ENCODE peak calls at places on chromosomes 1 and 21, in nine cellular contexts. F is A549, G is lower lobe of right lung, X is osteoblast, D is MCF 10A, U is thoracic aorta, S is chondrocyte, O is AG09319, Y is kidney. I is an unnamed sample.

GRCh38 chr1:167441222-167441621 is 77.1 kb downstream of the CD247 start:
- DNase-seq in G (no peak), F (no peak), X (no peak), S (no peak), Y (no peak), O (no peak), D (no peak), U (no peak), I (no peak)

GRCh38 chr1:12179111-12179519 is 12.3 kb downstream of the TNFRSF1B start:
- DNase-seq in S (no peak), O (no peak), D (no peak), U (no peak), G (no peak), F (no peak), X (peak), Y (no peak), I (peak)

GRCh38 chr1:94094466-94095111 is 26.4 kb downstream of the ABCA4 start:
- DNase-seq in U (peak), S (no peak), D (no peak), Y (peak), X (no peak), O (peak), G (peak), F (no peak), I (peak)

GRCh38 chr1:29333008-29333407 is 96.7 kb downstream of the PTPRU start:
- DNase-seq in O (no peak), D (no peak), S (no peak), U (no peak), Y (no peak), X (peak), G (no peak), F (no peak), I (no peak)

GRCh38 chr1:64228181-64228957 is 24.9 kb downstream of the UBE2U start:
- DNase-seq in F (no peak), G (no peak), U (no peak), Y (no peak), S (no peak), X (peak), O (no peak), D (no peak), I (peak)

GRCh38 chr1:56139786-56140185 is 439.6 kb downstream of the PLPP3 start:
- DNase-seq in D (no peak), X (no peak), U (no peak), F (no peak), O (no peak), G (no peak), S (no peak), Y (no peak), I (no peak)

GRCh38 chr1:91603409-91603808 is 102.8 kb downstream of the CDC7 start:
- DNase-seq in O (no peak), U (no peak), G (no peak), D (no peak), S (no peak), Y (peak), X (no peak), F (no peak), I (no peak)

GRCh38 chr1:204343850-204344249 is 15.9 kb downstream of the PLEKHA6 start:
- DNase-seq in X (no peak), D (no peak), S (no peak), G (no peak), F (no peak), U (no peak), O (no peak), Y (no peak), I (no peak)

GRCh38 chr1:82486969-82487368 is 686.2 kb downstream of the ADGRL2 start:
- DNase-seq in S (no peak), O (no peak), D (no peak), F (no peak), Y (no peak), U (no peak), G (no peak), X (no peak), I (no peak)

GRCh38 chr1:172895050-172895460 is 155.7 kb downstream of the TNFSF18 start:
- DNase-seq in F (no peak), D (no peak), Y (no peak), X (no peak), O (no peak), S (no peak), G (no peak), U (no peak), I (no peak)

GRCh38 chr1:12496154-12496961 is 121.7 kb downstream of the DHRS3 start:
- DNase-seq in F (no peak), S (no peak), D (no peak), O (no peak), X (no peak), Y (no peak), U (no peak), G (no peak), I (no peak)

GRCh38 chr21:26140185-26140584 is 30.4 kb downstream of the APP start:
- DNase-seq in S (no peak), O (peak), X (peak), U (no peak), Y (peak), F (peak), D (peak), G (no peak), I (peak)

GRCh38 chr1:79006564-79006963 is at the start of gene ADGRL4:
- DNase-seq in O (peak), F (no peak), U (no peak), Y (peak), S (no peak), G (peak), D (no peak), X (peak), I (peak)

GRCh38 chr1:85330711-85331290 is 54.4 kb upstream of the BCL10 start:
- DNase-seq in S (no peak), U (peak), G (no peak), D (peak), F (no peak), Y (peak), O (peak), X (peak), I (peak)

GRCh38 chr1:25954371-25954938 is 43.4 kb downstream of the PAFAH2 start:
- DNase-seq in S (no peak), D (no peak), Y (no peak), X (no peak), U (no peak), G (no peak), F (no peak), O (no peak), I (no peak)

GRCh38 chr1:183909672-183910071 is 104.8 kb downstream of the RGL1 start:
- DNase-seq in D (no peak), X (no peak), F (no peak), O (no peak), Y (no peak), G (no peak), U (no peak), S (no peak), I (no peak)

GRCh38 chr1:110008971-110009565 is 24.5 kb downstream of the AHCYL1 start:
- DNase-seq in S (no peak), F (no peak), D (no peak), G (no peak), U (no peak), O (no peak), Y (no peak), X (no peak), I (no peak)

GRCh38 chr1:245330951-245331350 is 176.2 kb downstream of the KIF26B start:
- DNase-seq in F (no peak), G (no peak), S (no peak), O (no peak), U (no peak), X (no peak), D (no peak), Y (no peak), I (no peak)

GRCh38 chr1:186930248-186930647 is 101.5 kb downstream of the PLA2G4A start:
- DNase-seq in U (no peak), S (no peak), F (no peak), Y (no peak), D (no peak), O (no peak), G (no peak), X (no peak), I (peak)

DNA sequence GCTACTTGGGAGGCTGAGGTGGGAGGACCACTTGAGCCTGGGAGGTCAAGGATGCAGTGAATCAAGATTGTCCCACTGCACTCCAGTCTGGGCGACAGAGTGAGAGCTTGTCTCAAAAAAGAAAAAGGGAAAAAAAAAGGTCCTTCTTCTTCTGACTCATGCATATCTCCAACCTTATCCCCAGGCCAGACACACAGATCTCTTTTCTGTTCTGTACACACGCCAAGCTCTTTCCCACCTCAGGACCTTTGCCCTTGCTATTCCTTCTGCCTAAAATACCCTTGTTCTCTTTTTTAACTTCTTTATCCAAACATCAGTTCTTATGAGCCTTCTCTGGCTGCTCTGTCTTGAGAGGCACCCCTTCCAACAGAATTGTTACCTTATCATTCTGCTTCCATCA is 22.1 kb downstream of the PLEKHO1 start:
- DNase-seq in X (no peak), D (no peak), O (no peak), G (no peak), F (no peak), U (no peak), Y (no peak), S (no peak), I (no peak)
- TF ChIP-seq CTCF in X (no peak), D (no peak), O (no peak), G (no peak), F (no peak), U (no peak), Y (no peak), S (no peak), I (no peak)

GRCh38 chr1:152479792-152480595 is 30.6 kb upstream of the LCE5A start:
- DNase-seq in G (peak), S (no peak), U (no peak), X (no peak), F (peak), D (peak), O (no peak), Y (no peak), I (peak)
- TF ChIP-seq CTCF in G (peak), S (peak), U (peak), X (peak), F (peak), D (peak), O (peak), Y (peak), I (peak)

DNA sequence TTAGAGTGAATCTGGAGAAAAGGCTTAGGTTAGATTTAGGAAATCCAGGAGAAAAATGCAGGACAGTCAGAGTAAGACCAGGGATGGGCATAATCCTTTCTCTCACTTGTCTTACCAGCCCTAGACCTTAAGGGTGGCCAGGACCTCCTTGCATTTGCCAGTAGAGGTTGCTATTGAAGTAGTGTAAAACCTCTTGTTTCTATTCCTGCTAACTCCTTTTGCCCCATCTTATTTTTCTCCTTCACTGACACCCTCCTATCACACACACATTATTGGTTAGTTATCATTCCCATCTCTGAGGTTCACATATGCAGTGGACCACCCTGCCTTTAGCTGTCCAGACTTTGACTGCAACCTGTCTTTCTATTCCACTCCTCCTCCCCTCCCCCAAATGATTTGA is 75.0 kb upstream of the MACF1 start:
- DNase-seq in S (no peak), X (no peak), U (no peak), O (no peak), Y (no peak), G (no peak), F (peak), D (peak), I (no peak)
- TF ChIP-seq CTCF in S (peak), X (peak), U (peak), O (peak), Y (no peak), G (peak), F (peak), D (peak), I (peak)

GRCh38 chr1:35047188-35047858 is 15.6 kb upstream of the ZMYM6 start:
- DNase-seq in G (no peak), Y (no peak), S (no peak), U (no peak), X (peak), D (peak), F (no peak), O (peak), I (peak)
- TF ChIP-seq CTCF in G (no peak), Y (no peak), S (no peak), U (no peak), X (no peak), D (no peak), F (no peak), O (no peak), I (no peak)

DNA sequence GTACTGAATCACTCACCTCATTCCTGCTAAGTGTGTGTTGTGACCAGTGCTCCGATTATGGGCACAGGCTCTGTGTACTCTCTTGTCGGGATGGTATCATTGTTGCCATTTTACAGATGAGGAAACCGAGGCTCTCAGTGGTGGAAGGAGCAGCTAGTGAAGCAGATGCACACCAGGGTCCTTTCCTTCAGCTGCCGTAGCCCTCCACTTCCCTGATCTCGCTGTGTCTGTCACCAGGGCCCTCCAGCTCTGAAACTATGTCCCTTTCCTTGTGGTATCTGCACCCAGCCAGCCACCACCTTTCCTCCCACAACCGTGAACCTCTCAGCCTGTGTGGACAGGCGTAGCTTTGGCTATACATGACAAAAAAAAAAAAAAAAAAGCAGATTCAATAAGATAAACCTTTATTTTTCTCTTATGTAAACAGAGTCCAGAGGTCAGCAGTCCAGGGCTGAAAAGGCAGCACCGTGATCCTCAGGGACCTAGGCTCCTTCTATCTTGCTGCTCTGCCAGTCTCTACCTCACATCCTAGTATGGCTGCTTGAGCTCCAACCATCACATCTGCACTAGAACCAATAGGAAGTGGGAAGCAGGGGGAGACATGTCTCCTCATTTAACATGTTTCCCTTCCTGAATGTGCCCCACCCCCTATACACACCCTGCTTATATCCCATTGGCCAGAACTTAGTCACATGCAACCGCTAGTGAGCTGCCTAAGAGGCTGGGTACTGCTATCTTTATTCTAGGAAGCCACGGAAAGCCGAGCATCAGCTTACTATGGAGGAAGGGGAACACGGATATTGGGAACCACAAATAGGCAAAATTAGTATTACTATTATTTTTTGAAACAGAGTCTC is 44.3 kb downstream of the TMEM51 start:
- DNase-seq in S (peak), D (no peak), U (no peak), X (no peak), G (no peak), O (no peak), F (no peak), Y (no peak), I (no peak)
- TF ChIP-seq CTCF in S (no peak), D (no peak), U (no peak), X (no peak), G (no peak), O (no peak), F (no peak), Y (no peak), I (no peak)

GRCh38 chr21:45957551-45957950 is 24.0 kb upstream of the COL6A1 start:
- DNase-seq in D (no peak), S (no peak), X (no peak), Y (no peak), F (no peak), G (no peak), U (no peak), O (no peak), I (no peak)

GRCh38 chr21:45952974-45953373 is 28.6 kb upstream of the COL6A1 start:
- DNase-seq in S (no peak), F (no peak), G (no peak), O (no peak), Y (no peak), X (no peak), U (no peak), D (no peak), I (no peak)

GRCh38 chr21:45951676-45952075 is 29.9 kb upstream of the COL6A1 start:
- DNase-seq in G (no peak), D (no peak), U (no peak), S (no peak), Y (no peak), F (no peak), X (peak), O (no peak), I (no peak)

GRCh38 chr21:45954921-45955320 is 26.6 kb upstream of the COL6A1 start:
- DNase-seq in S (no peak), F (no peak), O (no peak), U (no peak), X (no peak), G (no peak), D (no peak), Y (no peak), I (no peak)

GRCh38 chr21:45954271-45954670 is 27.3 kb upstream of the COL6A1 start:
- DNase-seq in U (no peak), F (no peak), O (no peak), S (no peak), X (peak), G (no peak), Y (no peak), D (no peak), I (peak)
- TF ChIP-seq CTCF in U (peak), F (no peak), O (peak), S (peak), X (peak), G (peak), Y (no peak), D (no peak), I (peak)

I was measured in foreskin fibroblast.